ENCODE peak calls at places on chromosome 20, in five cellular contexts. G, Y, I, L and C are unnamed samples.

GRCh38 chr20:61252601-61253263 is 671 bp downstream of the CDH4 start:
- DNase-seq in G (no peak), Y (peak), I (no peak), L (peak), C (no peak)

GRCh38 chr20:23629017-23629541 is 8.7 kb downstream of the CST3 start:
- DNase-seq in G (peak), Y (no peak), I (peak), L (no peak), C (no peak)

GRCh38 chr20:35776513-35777101 is 4.8 kb downstream of the PHF20 start:
- DNase-seq in G (no peak), Y (no peak), I (peak), L (peak), C (no peak)

GRCh38 chr20:33531047-33531877 is 41.4 kb downstream of the CBFA2T2 start:
- DNase-seq in G (peak), Y (no peak), I (no peak), L (peak), C (no peak)

GRCh38 chr20:1671891-1672669 is 14.5 kb upstream of the SIRPG start:
- DNase-seq in G (no peak), Y (peak), I (no peak), L (no peak), C (no peak)

GRCh38 chr20:37956099-37956498 is 53.2 kb downstream of the VSTM2L start:
- DNase-seq in G (no peak), Y (peak), I (no peak), L (no peak), C (no peak)

GRCh38 chr20:689947-690346 is 14.3 kb upstream of the SCRT2 start:
- DNase-seq in G (no peak), Y (no peak), I (no peak), L (no peak), C (no peak)

GRCh38 chr20:23446505-23446904 is 6.2 kb downstream of the CST11 start:
- DNase-seq in G (peak), Y (peak), I (peak), L (peak), C (peak)

GRCh38 chr20:61639200-61639599 is 387.1 kb downstream of the CDH4 start:
- DNase-seq in G (no peak), Y (no peak), I (no peak), L (no peak), C (no peak)

GRCh38 chr20:34083137-34083536 is 28.9 kb downstream of the EIF2S2 start:
- DNase-seq in G (no peak), Y (no peak), I (peak), L (no peak), C (no peak)

GRCh38 chr20:53582574-53583351 is 10.9 kb downstream of the ZNF217 start:
- DNase-seq in G (peak), Y (no peak), I (no peak), L (peak), C (no peak)

GRCh38 chr20:61953789-61954125 is 111.9 kb downstream of the TAF4 start:
- DNase-seq in G (no peak), Y (peak), I (no peak), L (no peak), C (no peak)

GRCh38 chr20:13649548-13649947 is 10.8 kb upstream of the TASP1 start:
- DNase-seq in G (no peak), Y (peak), I (no peak), L (peak), C (no peak)

GRCh38 chr20:38121741-38122140 is 43.3 kb downstream of the TGM2 start:
- DNase-seq in G (no peak), Y (peak), I (peak), L (no peak), C (no peak)

GRCh38 chr20:53081916-53082863 is 110.0 kb downstream of the TSHZ2 start:
- DNase-seq in G (peak), Y (no peak), I (no peak), L (no peak), C (no peak)

GRCh38 chr20:5714261-5715041 is 35.8 kb upstream of the SHLD1 start:
- DNase-seq in G (peak), Y (no peak), I (peak), L (no peak), C (no peak)

GRCh38 chr20:64044484-64045247 is 4.8 kb downstream of the SOX18 start:
- DNase-seq in G (no peak), Y (no peak), I (no peak), L (no peak), C (no peak)

GRCh38 chr20:31704225-31705119 is 18.2 kb downstream of the BCL2L1 start:
- DNase-seq in G (peak), Y (no peak), I (no peak), L (no peak), C (no peak)

GRCh38 chr20:46709459-46710148 is at the start of gene SLC2A10:
- DNase-seq in G (peak), Y (peak), I (peak), L (peak), C (no peak)

GRCh38 chr20:354298-354977 is 7.5 kb downstream of the NRSN2 start:
- DNase-seq in G (peak), Y (peak), I (peak), L (peak), C (no peak)

GRCh38 chr20:40646321-40647212 is 42.5 kb downstream of the MAFB start:
- DNase-seq in G (no peak), Y (no peak), I (no peak), L (no peak), C (no peak)

GRCh38 chr20:5996765-5997164 is 46.3 kb downstream of the MCM8 start:
- DNase-seq in G (no peak), Y (no peak), I (no peak), L (no peak), C (peak)

GRCh38 chr20:61951695-61952533 is 113.8 kb downstream of the TAF4 start:
- DNase-seq in G (no peak), Y (peak), I (peak), L (no peak), C (no peak)

GRCh38 chr20:21713901-21714296 is 8.4 kb downstream of the PAX1 start:
- DNase-seq in G (no peak), Y (no peak), I (no peak), L (no peak), C (no peak)

GRCh38 chr20:23649242-23649641 is 11.5 kb upstream of the CST3 start:
- DNase-seq in G (no peak), Y (no peak), I (no peak), L (no peak), C (no peak)

GRCh38 chr20:48550814-48551213 is 277.0 kb downstream of the PREX1 start:
- DNase-seq in G (peak), Y (no peak), I (no peak), L (no peak), C (no peak)

GRCh38 chr20:38173237-38174156 is 8.4 kb upstream of the TGM2 start:
- DNase-seq in G (peak), Y (no peak), I (peak), L (no peak), C (no peak)

GRCh38 chr20:57657537-57658446 is 37.6 kb upstream of the ZBP1 start:
- DNase-seq in G (peak), Y (peak), I (no peak), L (peak), C (no peak)

GRCh38 chr20:62872184-62872862 is 10.7 kb upstream of the TCFL5 start:
- DNase-seq in G (peak), Y (no peak), I (no peak), L (no peak), C (no peak)

GRCh38 chr20:37071481-37071911 is 24.3 kb downstream of the RBL1 start:
- DNase-seq in G (no peak), Y (no peak), I (no peak), L (no peak), C (peak)

GRCh38 chr20:34980543-34981213 is 25.0 kb downstream of the MYH7B start:
- DNase-seq in G (no peak), Y (peak), I (no peak), L (peak), C (no peak)

GRCh38 chr20:37494796-37495195 is 26.3 kb upstream of the NNAT start:
- DNase-seq in G (no peak), Y (no peak), I (no peak), L (no peak), C (no peak)

GRCh38 chr20:13793001-13793400 is 8.2 kb downstream of the NDUFAF5 start:
- DNase-seq in G (no peak), Y (no peak), I (no peak), L (no peak), C (no peak)

GRCh38 chr20:41774291-41774690 is 156.1 kb upstream of the CHD6 start:
- DNase-seq in G (no peak), Y (no peak), I (no peak), L (no peak), C (no peak)

GRCh38 chr20:2151805-2152727 is 50.4 kb downstream of the STK35 start:
- DNase-seq in G (no peak), Y (no peak), I (no peak), L (peak), C (no peak)

GRCh38 chr20:9555781-9556180 is 41.4 kb downstream of the LAMP5 start:
- DNase-seq in G (no peak), Y (no peak), I (no peak), L (no peak), C (no peak)

GRCh38 chr20:60765821-60766403 is 486.1 kb upstream of the CDH4 start:
- DNase-seq in G (no peak), Y (no peak), I (no peak), L (no peak), C (no peak)

DNA sequence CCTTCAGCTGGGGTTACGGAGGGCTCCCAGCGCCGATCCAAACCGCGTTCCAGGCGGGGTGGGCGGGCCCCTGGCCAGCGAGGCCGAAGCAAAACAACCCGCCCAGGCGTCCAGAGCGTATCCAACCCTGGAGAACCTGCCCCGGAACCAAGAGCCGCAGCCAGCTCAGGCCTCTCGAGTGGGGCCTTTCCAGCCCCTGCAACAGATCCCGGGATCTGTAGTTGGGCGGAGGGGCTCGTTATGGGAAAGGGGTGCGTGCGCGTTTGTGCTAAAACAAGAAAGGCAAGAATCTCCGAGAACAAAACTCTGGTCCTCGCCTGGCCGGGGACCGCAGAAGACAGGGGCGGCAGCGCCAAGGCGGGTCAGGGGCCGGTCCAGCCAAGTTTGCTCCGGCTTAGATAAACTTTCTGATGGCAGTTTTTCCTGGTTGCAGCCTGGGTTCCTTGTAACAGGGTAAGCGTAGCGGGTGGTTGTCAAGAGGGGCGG is 528 bp upstream of the RIN2 start:
- DNase-seq in G (peak), Y (peak), I (no peak), L (peak), C (no peak)
- TF ChIP-seq YY1 in G (no peak), Y (peak), I (no peak), L (no peak), C (no peak)

GRCh38 chr20:59031326-59032022 is 661 bp downstream of the ATP5F1E start:
- DNase-seq in G (peak), Y (no peak), I (no peak), L (no peak), C (no peak)
- TF ChIP-seq GABPA in G (peak), Y (no peak), I (no peak), L (no peak), C (no peak)

DNA sequence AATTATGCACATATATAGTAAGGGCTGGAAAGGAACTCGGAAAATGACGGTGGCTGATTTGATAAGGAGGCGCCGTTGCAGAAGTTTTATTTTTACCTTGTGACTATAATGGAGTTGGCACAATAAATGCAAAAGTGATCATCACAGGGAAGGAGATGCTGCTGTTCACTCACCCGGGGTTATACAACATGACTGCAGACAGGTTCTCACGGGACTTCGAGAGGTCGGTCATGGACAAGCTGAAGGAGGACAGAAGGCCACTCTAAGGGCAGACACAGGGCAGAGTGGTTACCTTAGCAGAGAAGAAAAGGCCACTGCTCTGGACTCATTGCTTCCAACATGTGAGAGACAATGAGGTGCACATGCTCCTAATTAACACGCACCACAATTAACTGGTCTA is 168.6 kb downstream of the KIF16B start:
- DNase-seq in G (no peak), Y (no peak), I (no peak), L (no peak), C (no peak)
- TF ChIP-seq YY1 in G (no peak), Y (no peak), I (no peak), L (no peak), C (no peak)

GRCh38 chr20:18524646-18525045 is 16.9 kb downstream of the SEC23B start:
- DNase-seq in G (no peak), Y (no peak), I (no peak), L (no peak), C (no peak)
- TF ChIP-seq GABPA in G (no peak), Y (no peak), I (no peak), L (no peak), C (no peak)

DNA sequence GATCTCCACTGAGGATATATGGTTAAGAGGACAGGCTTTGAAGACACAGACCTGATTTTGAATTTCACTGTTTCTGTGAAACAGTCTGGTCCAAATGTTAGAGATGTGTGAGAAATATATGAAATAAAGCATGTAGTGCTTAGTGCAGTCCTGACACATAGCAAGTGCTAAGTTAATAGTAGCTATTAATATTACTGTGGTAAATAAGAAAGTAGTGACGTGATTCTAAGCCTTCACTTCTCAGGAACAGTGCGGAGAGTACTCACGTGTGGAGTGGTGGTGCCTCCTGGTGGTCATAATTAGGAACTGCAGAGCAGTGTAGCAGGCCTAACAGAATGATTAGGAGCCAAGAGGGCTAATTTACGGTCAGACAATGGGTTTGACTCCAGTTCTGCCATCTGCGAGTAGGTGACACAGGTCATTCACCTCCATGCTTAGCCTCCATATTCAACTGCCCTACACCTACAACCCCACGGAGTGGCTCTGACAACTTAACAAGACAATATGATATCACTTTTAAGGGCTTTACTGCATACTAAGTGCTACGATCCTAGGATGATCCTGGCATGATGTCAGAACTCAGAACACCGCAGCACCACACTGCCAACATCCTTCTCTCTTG is 106.2 kb downstream of the JPH2 start:
- DNase-seq in G (peak), Y (peak), I (peak), L (peak), C (peak)
- TF ChIP-seq YY1 in G (no peak), Y (no peak), I (no peak), L (no peak), C (peak)

DNA sequence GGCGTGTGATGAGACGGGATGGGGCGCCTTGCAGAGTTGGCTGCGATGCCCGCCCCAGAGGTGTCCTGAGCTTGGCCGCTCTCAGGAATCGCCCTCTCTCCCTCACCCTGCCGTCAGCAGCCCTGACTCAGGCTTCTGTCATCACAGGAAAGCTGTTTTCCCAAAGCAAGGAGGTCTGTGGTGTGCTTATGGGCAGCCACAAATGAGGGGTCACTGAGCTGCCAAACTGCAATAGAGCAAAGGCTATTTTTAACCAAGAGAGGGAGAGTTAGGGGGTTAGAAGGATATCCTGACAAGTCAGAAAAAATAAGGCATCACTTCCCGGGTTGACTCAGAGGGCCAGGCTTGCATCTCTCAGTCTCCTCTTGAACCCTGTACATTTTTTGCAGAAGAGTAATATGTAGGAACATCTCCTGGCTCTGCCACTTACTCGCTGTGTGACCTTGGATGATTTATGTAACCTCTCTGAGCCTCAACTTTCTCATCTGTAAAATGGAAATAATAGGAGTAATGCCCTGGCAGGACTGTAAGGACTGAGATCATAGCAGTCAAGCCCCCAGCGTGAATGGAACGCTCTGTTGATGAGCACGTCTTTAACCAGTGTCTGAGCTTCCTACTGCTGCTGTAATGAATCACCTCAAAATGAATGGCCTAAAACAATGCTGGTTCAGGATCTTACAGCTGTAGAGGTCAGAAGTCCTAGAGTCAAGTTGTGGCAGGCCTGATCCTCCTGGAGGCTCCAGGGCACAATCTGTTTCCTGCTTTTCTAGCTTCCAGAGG is 181.9 kb downstream of the NFATC2 start:
- DNase-seq in G (no peak), Y (no peak), I (no peak), L (no peak), C (no peak)
- TF ChIP-seq GABPA in G (no peak), Y (no peak), I (no peak), L (peak), C (no peak)

GRCh38 chr20:25022680-25023079 is 30.1 kb upstream of the APMAP start:
- DNase-seq in G (no peak), Y (no peak), I (no peak), L (no peak), C (no peak)

GRCh38 chr20:25019381-25020155 is 27.0 kb upstream of the APMAP start:
- DNase-seq in G (peak), Y (no peak), I (no peak), L (no peak), C (no peak)

GRCh38 chr20:25020345-25020744 is 27.8 kb upstream of the APMAP start:
- DNase-seq in G (no peak), Y (no peak), I (no peak), L (no peak), C (no peak)

GRCh38 chr20:25020901-25021301 is 28.4 kb upstream of the APMAP start:
- DNase-seq in G (no peak), Y (no peak), I (no peak), L (no peak), C (no peak)

GRCh38 chr20:25021336-25021735 is 28.8 kb upstream of the APMAP start:
- DNase-seq in G (no peak), Y (no peak), I (no peak), L (no peak), C (no peak)
- TF ChIP-seq YY1 in G (no peak), Y (no peak), I (no peak), L (no peak), C (no peak)

GRCh38 chr20:59022754-59023153 is 3.5 kb downstream of the TUBB1 start:
- DNase-seq in G (no peak), Y (no peak), I (no peak), L (no peak), C (no peak)
- TF ChIP-seq GABPA in G (no peak), Y (no peak), I (no peak), L (no peak), C (no peak)